ENCODE peak calls at places on chromosomes 5 and 9, in four cellular contexts. One of them, this sample, is unnamed. For H3K4me1, the result is how much of the 10 kb centered on the place peaks cover.

GRCh38 chr9:23829580-23830458 is 3.8 kb upstream of the ELAVL2 start:
- DNase-seq in tibial artery: no peak
- DNase-seq in upper lobe of right lung: no peak
- DNase-seq in CD8-positive, alpha-beta memory T cell: no peak
- DNase-seq in this sample: no peak

GRCh38 chr5:84816746-84817547 is 432.3 kb upstream of the EDIL3 start:
- DNase-seq in tibial artery: no peak
- DNase-seq in upper lobe of right lung: no peak
- DNase-seq in CD8-positive, alpha-beta memory T cell: no peak
- DNase-seq in this sample: no peak

GRCh38 chr9:87280421-87280820 is 217.2 kb upstream of the DAPK1 start:
- DNase-seq in tibial artery: no peak
- DNase-seq in upper lobe of right lung: no peak
- DNase-seq in CD8-positive, alpha-beta memory T cell: no peak
- DNase-seq in this sample: no peak

GRCh38 chr5:112649882-112650281 is 87.8 kb upstream of the APC start:
- DNase-seq in tibial artery: no peak
- DNase-seq in upper lobe of right lung: no peak
- DNase-seq in CD8-positive, alpha-beta memory T cell: no peak
- DNase-seq in this sample: peak

GRCh38 chr9:127919253-127919815 is 2.5 kb upstream of the ST6GALNAC4 start:
- DNase-seq in tibial artery: peak
- DNase-seq in upper lobe of right lung: peak
- DNase-seq in CD8-positive, alpha-beta memory T cell: no peak
- DNase-seq in this sample: peak

GRCh38 chr9:13279284-13280162 is at the start of gene MPDZ:
- DNase-seq in tibial artery: peak
- DNase-seq in upper lobe of right lung: peak
- DNase-seq in CD8-positive, alpha-beta memory T cell: no peak
- DNase-seq in this sample: no peak

GRCh38 chr5:157998021-157998504 is 139.1 kb upstream of the CLINT1 start:
- DNase-seq in tibial artery: no peak
- DNase-seq in upper lobe of right lung: no peak
- DNase-seq in CD8-positive, alpha-beta memory T cell: no peak
- DNase-seq in this sample: no peak

GRCh38 chr5:54643679-54644078 is 126.1 kb downstream of the SNX18 start:
- DNase-seq in tibial artery: no peak
- DNase-seq in upper lobe of right lung: no peak
- DNase-seq in CD8-positive, alpha-beta memory T cell: no peak
- DNase-seq in this sample: peak

GRCh38 chr9:18911714-18912342 is 121.2 kb downstream of the SAXO1 start:
- DNase-seq in tibial artery: no peak
- DNase-seq in upper lobe of right lung: no peak
- DNase-seq in CD8-positive, alpha-beta memory T cell: no peak
- DNase-seq in this sample: no peak

GRCh38 chr5:155728857-155729683 is 597.9 kb upstream of the SGCD start:
- DNase-seq in tibial artery: no peak
- DNase-seq in upper lobe of right lung: no peak
- DNase-seq in CD8-positive, alpha-beta memory T cell: no peak
- DNase-seq in this sample: peak

GRCh38 chr5:135594416-135594960 is 15.7 kb upstream of the CXCL14 start:
- DNase-seq in tibial artery: no peak
- DNase-seq in upper lobe of right lung: no peak
- DNase-seq in CD8-positive, alpha-beta memory T cell: no peak
- DNase-seq in this sample: no peak

GRCh38 chr5:14914603-14915277 is 43.2 kb upstream of the ANKH start:
- DNase-seq in tibial artery: no peak
- DNase-seq in upper lobe of right lung: no peak
- DNase-seq in CD8-positive, alpha-beta memory T cell: no peak
- DNase-seq in this sample: no peak

GRCh38 chr5:114192108-114192507 is 169.8 kb upstream of the KCNN2 start:
- DNase-seq in tibial artery: no peak
- DNase-seq in upper lobe of right lung: no peak
- DNase-seq in CD8-positive, alpha-beta memory T cell: no peak
- DNase-seq in this sample: no peak

GRCh38 chr5:10724799-10725507 is 36.1 kb downstream of the DAP start:
- DNase-seq in tibial artery: peak
- DNase-seq in upper lobe of right lung: no peak
- DNase-seq in CD8-positive, alpha-beta memory T cell: no peak
- DNase-seq in this sample: no peak
- H3K4me3 ChIP-seq in tibial artery: peak
- H3K4me3 ChIP-seq in upper lobe of right lung: no peak
- H3K4me3 ChIP-seq in CD8-positive, alpha-beta memory T cell: no peak
- H3K4me3 ChIP-seq in this sample: no peak

DNA sequence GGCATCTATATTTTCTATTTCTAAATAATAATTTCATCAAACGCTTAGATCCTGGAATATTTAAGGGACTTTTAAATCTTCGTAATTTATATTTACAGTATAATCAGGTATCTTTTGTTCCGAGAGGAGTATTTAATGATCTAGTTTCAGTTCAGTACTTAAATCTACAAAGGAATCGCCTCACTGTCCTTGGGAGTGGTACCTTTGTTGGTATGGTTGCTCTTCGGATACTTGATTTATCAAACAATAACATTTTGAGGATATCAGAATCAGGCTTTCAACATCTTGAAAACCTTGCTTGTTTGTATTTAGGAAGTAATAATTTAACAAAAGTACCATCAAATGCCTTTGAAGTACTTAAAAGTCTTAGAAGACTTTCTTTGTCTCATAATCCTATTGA is 1.1 kb downstream of the LRRC70 start:
- DNase-seq in tibial artery: no peak
- DNase-seq in upper lobe of right lung: no peak
- DNase-seq in CD8-positive, alpha-beta memory T cell: no peak
- DNase-seq in this sample: no peak
- H3K27ac ChIP-seq in tibial artery: no peak
- H3K27ac ChIP-seq in upper lobe of right lung: no peak
- H3K27ac ChIP-seq in CD8-positive, alpha-beta memory T cell: no peak
- H3K27ac ChIP-seq in this sample: no peak

GRCh38 chr9:10613413-10613812 is 611 bp upstream of the PTPRD start:
- DNase-seq in tibial artery: no peak
- DNase-seq in upper lobe of right lung: no peak
- DNase-seq in CD8-positive, alpha-beta memory T cell: no peak
- DNase-seq in this sample: no peak

GRCh38 chr9:10612649-10613398 is at the start of gene PTPRD:
- DNase-seq in tibial artery: no peak
- DNase-seq in upper lobe of right lung: peak
- DNase-seq in CD8-positive, alpha-beta memory T cell: no peak
- DNase-seq in this sample: no peak

DNA sequence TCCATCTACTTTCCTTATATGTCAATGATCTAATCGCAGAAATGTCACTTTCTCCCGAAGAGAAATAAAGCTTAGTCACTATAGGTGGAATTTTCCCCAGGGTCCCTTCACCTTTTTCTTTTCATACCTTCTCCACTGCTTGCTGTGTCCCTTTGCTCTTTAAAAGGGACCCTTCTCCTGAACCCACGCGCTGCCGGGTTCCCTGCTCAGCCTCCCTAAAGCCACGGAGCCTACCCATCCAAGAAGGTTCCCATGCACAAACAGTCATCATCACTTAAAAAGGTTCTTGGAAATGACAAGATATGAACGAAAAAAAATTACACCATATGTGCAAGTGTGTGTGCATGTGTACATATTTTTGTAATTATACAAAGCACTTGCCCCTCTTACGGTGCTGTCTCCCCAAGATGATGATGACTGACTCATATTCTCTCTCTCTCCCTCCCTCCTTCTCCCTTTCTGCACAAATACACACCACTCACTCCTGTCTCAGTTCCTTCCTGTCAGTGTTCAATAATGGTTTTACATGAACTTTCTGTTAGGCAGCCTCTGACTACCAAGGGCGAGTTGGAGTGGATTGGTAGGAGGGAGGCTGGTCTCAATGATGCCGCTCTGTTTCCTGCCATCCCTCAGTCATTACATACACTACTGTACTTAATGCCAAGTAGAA is 1.5 kb upstream of the PTPRD start:
- DNase-seq in tibial artery: no peak
- DNase-seq in upper lobe of right lung: no peak
- DNase-seq in CD8-positive, alpha-beta memory T cell: no peak
- DNase-seq in this sample: no peak
- H3K4me1 ChIP-seq in tibial artery: under half
- H3K4me1 ChIP-seq in upper lobe of right lung: under half
- H3K4me1 ChIP-seq in CD8-positive, alpha-beta memory T cell: under half
- H3K4me1 ChIP-seq in this sample: under half

GRCh38 chr5:38465702-38466443 is 90.6 kb downstream of the LIFR start:
- DNase-seq in tibial artery: no peak
- DNase-seq in upper lobe of right lung: no peak
- DNase-seq in CD8-positive, alpha-beta memory T cell: no peak
- DNase-seq in this sample: no peak
- H3K4me3 ChIP-seq in tibial artery: no peak
- H3K4me3 ChIP-seq in upper lobe of right lung: no peak
- H3K4me3 ChIP-seq in CD8-positive, alpha-beta memory T cell: no peak
- H3K4me3 ChIP-seq in this sample: no peak

DNA sequence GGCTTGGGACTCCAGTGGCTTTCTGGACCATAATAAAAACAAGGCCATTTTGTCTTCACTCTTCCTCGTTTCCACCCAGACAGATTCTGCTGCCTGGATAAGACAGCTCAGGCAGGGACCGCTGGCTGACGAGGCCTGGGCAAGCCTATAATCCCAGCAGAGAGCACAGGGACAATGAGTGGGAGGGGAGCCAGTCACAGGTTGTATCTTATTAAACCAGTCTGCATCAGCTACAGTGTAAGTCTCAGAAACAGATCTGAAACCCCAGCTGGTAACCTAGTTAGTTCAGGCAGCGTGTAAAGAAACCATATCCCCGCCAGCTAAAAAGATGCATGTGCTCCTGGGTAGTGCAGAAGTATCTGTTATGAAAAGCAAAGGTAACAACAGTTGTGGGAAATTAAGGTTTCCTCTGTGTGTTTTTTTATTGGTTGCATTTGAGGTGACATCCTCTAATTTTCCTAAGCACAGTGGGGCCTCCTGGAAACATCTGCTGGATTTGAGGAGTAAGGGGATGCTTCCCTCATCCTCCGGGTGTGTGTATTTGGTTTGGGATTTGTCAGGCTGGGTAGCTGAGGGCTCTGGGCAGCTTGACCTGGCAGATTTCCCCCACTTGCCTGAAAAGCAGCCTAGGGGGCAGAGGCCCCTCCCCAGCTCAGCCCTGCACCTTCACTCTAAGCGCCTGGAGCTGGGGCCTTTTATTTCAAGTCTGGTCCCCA is 15.2 kb upstream of the TAL2 start:
- DNase-seq in tibial artery: no peak
- DNase-seq in upper lobe of right lung: no peak
- DNase-seq in CD8-positive, alpha-beta memory T cell: no peak
- DNase-seq in this sample: no peak
- H3K27ac ChIP-seq in tibial artery: no peak
- H3K27ac ChIP-seq in upper lobe of right lung: no peak
- H3K27ac ChIP-seq in CD8-positive, alpha-beta memory T cell: peak
- H3K27ac ChIP-seq in this sample: no peak